ENCODE peak calls at places on chromosomes 7 and 10, in four cellular contexts. N, K, Q and I are unnamed samples.

GRCh38 chr10:55287346-55287745 is 486.3 kb upstream of the PCDH15 start:
- DNase-seq in Q (no peak), K (no peak), N (no peak), I (no peak)

GRCh38 chr7:83267141-83267631 is 104.5 kb upstream of the PCLO start:
- DNase-seq in Q (no peak), N (no peak), K (no peak), I (no peak)

GRCh38 chr10:70337201-70337651 is 45.2 kb downstream of the LRRC20 start:
- DNase-seq in K (no peak), N (no peak), Q (no peak), I (no peak)

GRCh38 chr7:911791-912480 is 35.6 kb downstream of the GET4 start:
- DNase-seq in N (no peak), Q (no peak), K (no peak), I (no peak)

GRCh38 chr10:122232781-122233180 is 38.3 kb upstream of the BTBD16 start:
- DNase-seq in K (no peak), Q (no peak), N (no peak), I (no peak)

GRCh38 chr7:101678138-101678479 is 49.0 kb upstream of the MYL10 start:
- DNase-seq in Q (no peak), N (no peak), K (no peak), I (no peak)

GRCh38 chr10:905503-905902 is 26.0 kb downstream of the LARP4B start:
- DNase-seq in K (no peak), Q (no peak), N (peak; percentile 1), I (no peak)

GRCh38 chr7:30874656-30875317 is 36.9 kb upstream of the AQP1 start:
- DNase-seq in K (no peak), Q (no peak), N (no peak), I (no peak)

GRCh38 chr7:140285938-140286337 is 109.2 kb upstream of the KDM7A start:
- DNase-seq in N (no peak), Q (no peak), K (no peak), I (no peak)

GRCh38 chr10:79070091-79070610 is 1.4 kb downstream of the ZMIZ1 start:
- DNase-seq in N (no peak), Q (peak; percentile 18), K (no peak), I (no peak)

GRCh38 chr7:41244246-41244645 is 458.6 kb downstream of the INHBA start:
- DNase-seq in N (no peak), K (no peak), Q (no peak), I (no peak)

GRCh38 chr7:36048902-36049240 is 104.2 kb upstream of the EEPD1 start:
- DNase-seq in K (no peak), Q (no peak), N (no peak), I (no peak)

GRCh38 chr10:71613303-71613777 is 106.2 kb downstream of the C10orf105 start:
- DNase-seq in Q (no peak), N (no peak), K (no peak), I (no peak)

GRCh38 chr7:134712196-134712595 is 65.5 kb downstream of the BPGM start:
- DNase-seq in K (no peak), N (no peak), Q (peak; percentile 81), I (no peak)